ENCODE peak calls at places on chromosomes 11 and 22, in five cellular contexts. E is H9, A is adrenal gland, V is GM06990, F is lower lobe of right lung. S is an unnamed sample.

GRCh38 chr22:36155702-36156101 is 4.9 kb downstream of the APOL3 start:
- DNase-seq in E (no peak), V (no peak), A (peak; percentile 44), F (no peak), S (no peak)

GRCh38 chr11:65967329-65967934 is 5.9 kb downstream of the SART1 start:
- DNase-seq in A (no peak), V (no peak), E (no peak), F (no peak), S (no peak)

GRCh38 chr11:73308003-73308962 is at the start of gene ARHGEF17:
- DNase-seq in A (peak; percentile 45), E (peak; percentile 89), V (no peak), F (peak; percentile 79), S (peak; percentile 84)

GRCh38 chr11:134119094-134119493 is 50.2 kb downstream of the JAM3 start:
- DNase-seq in A (no peak), E (no peak), F (no peak), V (no peak), S (no peak)

GRCh38 chr11:27319065-27319464 is 44.0 kb downstream of the CCDC34 start:
- DNase-seq in V (peak; percentile 57), E (no peak), A (no peak), F (no peak), S (peak; percentile 68)

GRCh38 chr11:93216511-93217121 is 18.8 kb upstream of the SLC36A4 start:
- DNase-seq in V (no peak), E (no peak), A (no peak), F (no peak), S (no peak)

GRCh38 chr22:49349841-49350381 is 477.8 kb downstream of the BRD1 start:
- DNase-seq in E (peak; percentile 15), F (peak; percentile 36), A (no peak), V (no peak), S (no peak)

GRCh38 chr11:72719144-72719543 is 33.1 kb downstream of the ARAP1 start:
- DNase-seq in V (no peak), A (no peak), E (no peak), F (peak; percentile 46), S (no peak)

GRCh38 chr11:76830639-76831312 is 29.9 kb upstream of the ACER3 start:
- DNase-seq in F (no peak), V (no peak), A (no peak), E (no peak), S (no peak)

GRCh38 chr11:116434986-116435385 is 337.8 kb downstream of the BUD13 start:
- DNase-seq in A (no peak), E (no peak), V (no peak), F (no peak), S (no peak)

GRCh38 chr11:28767574-28767973 is 659.4 kb downstream of the METTL15 start:
- DNase-seq in F (no peak), E (no peak), V (no peak), A (no peak), S (no peak)

GRCh38 chr22:36238348-36239149 is 778 bp downstream of the APOL2 start:
- DNase-seq in A (peak; percentile 46), F (no peak), V (no peak), E (peak; percentile 18), S (no peak)

GRCh38 chr22:30826670-30827355 is 132.1 kb downstream of the OSBP2 start:
- DNase-seq in A (no peak), V (no peak), E (no peak), F (no peak), S (no peak)

GRCh38 chr11:79348976-79349682 is 91.7 kb downstream of the TENM4 start:
- DNase-seq in E (no peak), A (no peak), V (no peak), F (no peak), S (no peak)

GRCh38 chr22:43945632-43946390 is 9.4 kb upstream of the SAMM50 start:
- DNase-seq in E (peak; percentile 71), A (peak; percentile 46), F (peak; percentile 74), V (peak; percentile 47), S (peak; percentile 84)

GRCh38 chr11:7208391-7208790 is 43.3 kb upstream of the SYT9 start:
- DNase-seq in V (no peak), E (no peak), A (no peak), F (no peak), S (no peak)

GRCh38 chr11:34308821-34309585 is 48.8 kb downstream of the ABTB2 start:
- DNase-seq in V (no peak), A (no peak), F (peak; percentile 58), E (no peak), S (no peak)

GRCh38 chr11:41578421-41579047 is 119.1 kb upstream of the LRRC4C start:
- DNase-seq in F (no peak), A (no peak), V (peak; percentile 1), E (no peak), S (no peak)

GRCh38 chr11:129960216-129961214 is 42.1 kb downstream of the PRDM10 start:
- DNase-seq in F (no peak), V (peak; percentile 41), A (no peak), E (no peak), S (peak; percentile 63)

GRCh38 chr22:49209452-49210195 is 618.0 kb downstream of the BRD1 start:
- DNase-seq in A (peak; percentile 14), E (peak; percentile 20), F (peak; percentile 39), V (no peak), S (no peak)

GRCh38 chr22:23704829-23705228 is 14.0 kb downstream of the RGL4 start:
- DNase-seq in E (no peak), F (no peak), V (no peak), A (no peak), S (no peak)

GRCh38 chr11:32088117-32088941 is 2.5 kb upstream of the RCN1 start:
- DNase-seq in A (peak; percentile 53), V (no peak), F (no peak), E (no peak), S (peak; percentile 39)

GRCh38 chr11:35511666-35512065 is 13.8 kb downstream of the PAMR1 start:
- DNase-seq in A (peak; percentile 39), F (no peak), E (no peak), V (no peak), S (no peak)

GRCh38 chr22:46750861-46751260 is 11.6 kb upstream of the TBC1D22A start:
- DNase-seq in A (no peak), V (no peak), E (no peak), F (no peak), S (no peak)

GRCh38 chr11:121199516-121199915 is 93.1 kb upstream of the SC5D start:
- DNase-seq in F (no peak), E (no peak), A (no peak), V (no peak), S (no peak)

GRCh38 chr11:121191787-121192186 is 90.7 kb downstream of the TECTA start:
- DNase-seq in A (no peak), F (no peak), E (no peak), V (no peak), S (no peak)

GRCh38 chr11:121198491-121198890 is 94.1 kb upstream of the SC5D start:
- DNase-seq in E (peak; percentile 56), F (no peak), V (no peak), A (no peak), S (no peak)

GRCh38 chr11:121194731-121195596 is 93.9 kb downstream of the TECTA start:
- DNase-seq in E (peak; percentile 53), A (peak; percentile 56), F (no peak), V (no peak), S (peak; percentile 72)
- TF ChIP-seq CTCF in E (peak; percentile 89), A (peak; percentile 73), F (peak; percentile 85), V (peak; percentile 74), S (peak; percentile 80)

GRCh38 chr22:21643533-21644357 is 1.6 kb downstream of the SDF2L1 start:
- DNase-seq in E (no peak), V (no peak), F (no peak), A (no peak), S (no peak)

GRCh38 chr22:21641795-21642583 is at the start of gene SDF2L1:
- DNase-seq in F (peak; percentile 99), A (peak; percentile 99), V (peak; percentile 98), E (peak; percentile 99), S (peak; percentile 99)

GRCh38 chr22:21641417-21641794 is 696 bp upstream of the SDF2L1 start:
- DNase-seq in V (no peak), E (peak; percentile 60), F (peak; percentile 64), A (no peak), S (peak; percentile 56)

GRCh38 chr22:21640810-21641209 is 1.3 kb upstream of the SDF2L1 start:
- DNase-seq in F (no peak), A (no peak), E (no peak), V (no peak), S (peak; percentile 19)

GRCh38 chr22:21642584-21643448 is 714 bp downstream of the SDF2L1 start:
- DNase-seq in F (peak; percentile 58), A (no peak), E (peak; percentile 80), V (peak; percentile 73), S (peak; percentile 82)
- TF ChIP-seq CTCF in F (peak; percentile 49), A (peak; percentile 36), E (peak; percentile 73), V (peak; percentile 80), S (peak; percentile 82)

GRCh38 chr22:50548046-50548912 is 2.6 kb downstream of the KLHDC7B start:
- DNase-seq in A (no peak), V (peak; percentile 47), F (peak; percentile 58), E (no peak), S (peak; percentile 87)
- TF ChIP-seq CTCF in A (no peak), V (peak; percentile 21), F (no peak), E (no peak), S (peak; percentile 35)

DNA sequence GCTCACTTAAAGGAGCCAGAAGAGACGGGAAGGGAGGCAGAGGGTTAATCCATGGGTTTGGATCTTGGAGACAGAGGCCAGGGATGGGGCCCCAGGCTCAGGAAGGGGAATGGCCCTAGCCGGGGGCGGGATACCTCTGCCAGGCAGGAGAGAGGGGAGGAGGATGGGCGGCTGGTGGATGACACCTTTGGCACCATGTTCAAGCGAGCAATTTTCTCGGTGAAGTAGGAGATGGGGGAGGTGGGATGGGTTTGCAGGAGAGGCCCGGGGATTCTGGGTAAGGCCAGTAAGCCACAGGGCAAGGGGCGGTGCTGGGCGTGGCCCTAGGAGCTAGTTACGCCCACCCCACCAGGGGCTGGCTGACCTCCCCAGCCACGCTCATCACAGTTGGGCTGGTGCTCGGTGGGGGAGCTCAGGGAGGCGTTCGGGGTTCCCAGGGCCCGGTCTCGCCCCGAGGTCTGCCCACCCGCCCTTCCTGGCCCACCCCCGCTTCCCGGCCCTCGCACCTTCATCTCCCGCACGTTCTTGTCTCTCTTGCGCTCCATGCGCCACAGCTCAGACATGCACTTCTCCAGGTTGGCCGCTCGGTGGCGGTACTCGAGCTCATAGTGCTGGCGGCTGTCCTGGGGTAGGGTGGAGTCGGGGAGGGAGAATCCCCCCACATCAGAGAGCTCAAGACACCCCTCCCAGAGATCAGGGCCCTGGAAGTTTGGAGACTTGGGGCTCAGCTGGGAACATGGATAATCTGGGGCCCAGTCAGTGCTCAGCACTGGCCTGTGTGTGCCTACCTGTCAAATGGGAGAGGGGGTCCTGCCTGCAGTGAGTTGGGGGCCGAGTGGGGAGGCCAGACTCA is 12.7 kb downstream of the BAIAP2L2 start:
- DNase-seq in V (no peak), E (peak; percentile 93), F (peak; percentile 43), A (no peak), S (no peak)
- TF ChIP-seq CTCF in V (no peak), E (peak; percentile 88), F (peak; percentile 16), A (no peak), S (no peak)

S was measured in GM13977.